ENCODE peak calls at places on chromosome 1, in six cellular contexts. H is NCI-H1417; J is activated T-helper 9 cell treated with anti-CD3 and anti-CD28 coated beads, Interleukin-2, amount 50 U/mL, for 16 hours; R is activated CD4-positive, alpha-beta T cell treated with anti-CD3 and anti-CD28 coated beads, Interleukin-2, amount 50 U/mL, for 1 hour; K is CD4-positive, alpha-beta memory T cell; Z is T follicular helper cell. Q is an unnamed sample.

GRCh38 chr1:41619511-41620364 is 135.3 kb upstream of the EDN2 start:
- DNase-seq in H (no peak), J (no peak), R (no peak), K (no peak), Z (no peak), Q (no peak)

GRCh38 chr1:236280438-236281285 is 1.1 kb downstream of the ERO1B start:
- DNase-seq in H (peak), J (peak), R (peak), K (peak), Z (peak), Q (no peak)

GRCh38 chr1:151898519-151898991 is 10.8 kb downstream of the THEM4 start:
- DNase-seq in H (no peak), J (no peak), R (peak), K (peak), Z (peak), Q (no peak)

GRCh38 chr1:109283748-109284600 is 1.0 kb upstream of the PSRC1 start:
- DNase-seq in H (no peak), J (no peak), R (no peak), K (no peak), Z (no peak), Q (no peak)

GRCh38 chr1:75614455-75615379 is 3.8 kb upstream of the SLC44A5 start:
- DNase-seq in H (peak), J (no peak), R (no peak), K (peak), Z (no peak), Q (peak)

GRCh38 chr1:221723018-221723917 is 18.6 kb downstream of the DUSP10 start:
- DNase-seq in H (no peak), J (no peak), R (no peak), K (no peak), Z (no peak), Q (no peak)

GRCh38 chr1:168081373-168082007 is 55.2 kb downstream of the GPR161 start:
- DNase-seq in H (no peak), J (no peak), R (no peak), K (no peak), Z (no peak), Q (no peak)

GRCh38 chr1:182084487-182085316 is 23.2 kb upstream of the ZNF648 start:
- DNase-seq in H (peak), J (peak), R (peak), K (peak), Z (peak), Q (peak)

GRCh38 chr1:25481625-25482024 is 50.9 kb downstream of the MACO1 start:
- DNase-seq in H (no peak), J (no peak), R (no peak), K (no peak), Z (no peak), Q (no peak)

GRCh38 chr1:22104865-22105437 is 37.9 kb downstream of the WNT4 start:
- DNase-seq in H (no peak), J (no peak), R (peak), K (peak), Z (peak), Q (no peak)

GRCh38 chr1:226664413-226665101 is 74.5 kb downstream of the ITPKB start:
- DNase-seq in H (no peak), J (no peak), R (no peak), K (no peak), Z (no peak), Q (no peak)

GRCh38 chr1:6026095-6026809 is 19.4 kb upstream of the KCNAB2 start:
- DNase-seq in H (peak), J (peak), R (peak), K (peak), Z (peak), Q (peak)

GRCh38 chr1:152747831-152748230 is 10.0 kb upstream of the KPRP start:
- DNase-seq in H (no peak), J (no peak), R (no peak), K (no peak), Z (no peak), Q (no peak)

GRCh38 chr1:172450524-172450885 is 6.6 kb upstream of the PIGC start:
- DNase-seq in H (no peak), J (no peak), R (no peak), K (no peak), Z (no peak), Q (no peak)

Q was measured in cardiac muscle cell.